ENCODE peak calls at places on chromosomes 12 and 14, in four cellular contexts. I is T-helper 2 cell, P is uterus, A is HFFc6. F is an unnamed sample.

GRCh38 chr12:3336606-3337311 is 154.2 kb upstream of the PRMT8 start:
- DNase-seq in I (no peak), A (no peak), P (peak), F (no peak)

GRCh38 chr12:71242511-71242910 is 84.7 kb upstream of the TSPAN8 start:
- DNase-seq in I (no peak), A (no peak), P (no peak), F (peak)

GRCh38 chr12:108728820-108729611 is 2.3 kb downstream of the CORO1C start:
- DNase-seq in P (no peak), A (no peak), I (no peak), F (no peak)

GRCh38 chr12:111434680-111435338 is 29.1 kb downstream of the SH2B3 start:
- DNase-seq in A (peak), P (peak), I (peak), F (peak)

GRCh38 chr12:67663121-67663520 is 14.6 kb downstream of the DYRK2 start:
- DNase-seq in P (no peak), I (no peak), A (peak), F (no peak)

GRCh38 chr12:45615268-45615667 is 114.2 kb upstream of the ARID2 start:
- DNase-seq in A (peak), I (no peak), P (no peak), F (peak)

GRCh38 chr14:104359969-104360442 is 219.6 kb upstream of the C14orf180 start:
- DNase-seq in A (no peak), I (no peak), P (no peak), F (no peak)

GRCh38 chr14:62645649-62646048 is 399.6 kb downstream of the KCNH5 start:
- DNase-seq in P (no peak), I (no peak), A (no peak), F (no peak)

GRCh38 chr12:94284046-94284445 is 135.7 kb downstream of the PLXNC1 start:
- DNase-seq in P (no peak), I (no peak), A (no peak), F (no peak)

GRCh38 chr12:131592972-131593371 is 117.9 kb upstream of the SFSWAP start:
- DNase-seq in A (no peak), P (no peak), I (peak), F (no peak)

GRCh38 chr12:84201976-84202375 is 710.6 kb downstream of the SLC6A15 start:
- DNase-seq in A (no peak), P (no peak), I (no peak), F (peak)

GRCh38 chr12:6423267-6424007 is 21.3 kb upstream of the CD27 start:
- DNase-seq in P (peak), I (peak), A (peak), F (peak)

GRCh38 chr12:131988054-131988796 is 38.5 kb downstream of the EP400 start:
- DNase-seq in A (no peak), P (no peak), I (no peak), F (peak)

GRCh38 chr12:6394398-6394797 is 10.4 kb downstream of the LTBR start:
- DNase-seq in P (no peak), A (no peak), I (no peak), F (no peak)

GRCh38 chr12:49894754-49895153 is 8.9 kb downstream of the FAIM2 start:
- DNase-seq in A (no peak), I (no peak), P (no peak), F (no peak)

GRCh38 chr12:92466391-92467305 is 236.1 kb upstream of the PLEKHG7 start:
- DNase-seq in I (no peak), P (no peak), A (no peak), F (no peak)

GRCh38 chr14:104886690-104887622 is 21.9 kb downstream of the CEP170B start:
- DNase-seq in A (no peak), P (peak), I (no peak), F (no peak)

GRCh38 chr12:10235761-10236631 is 23.3 kb downstream of the GABARAPL1 start:
- DNase-seq in I (peak), A (peak), P (no peak), F (peak)

GRCh38 chr12:107317751-107318553 is 224.6 kb upstream of the CRY1 start:
- DNase-seq in A (no peak), P (no peak), I (peak), F (peak)

GRCh38 chr12:113372371-113372770 is 14.0 kb downstream of the PLBD2 start:
- DNase-seq in A (no peak), P (no peak), I (no peak), F (no peak)